ENCODE peak calls at places on chromosome 7, in ten cellular contexts. Q is tibial nerve, Y is IMR-90, Z is lower leg skin, M is transverse colon, A is suprapubic skin, F is uterus, R is adrenal gland, V is NB4, B is sigmoid colon. S is an unnamed sample.

GRCh38 chr7:69402696-69403095 is 195.6 kb upstream of the AUTS2 start:
- DNase-seq in Q (no peak), Y (no peak), Z (no peak), M (no peak), A (no peak), F (no peak), R (no peak), V (peak; percentile 24), B (no peak), S (no peak)

GRCh38 chr7:111409714-111410422 is 152.4 kb downstream of the IMMP2L start:
- DNase-seq in Q (no peak), Y (peak; percentile 71), Z (no peak), M (no peak), A (no peak), F (no peak), R (no peak), V (no peak), B (no peak), S (no peak)

GRCh38 chr7:57398548-57398947 is 51.4 kb upstream of the ZNF716 start:
- DNase-seq in Q (no peak), Y (no peak), Z (no peak), M (no peak), A (no peak), F (no peak), R (no peak), V (peak; percentile 0), B (no peak), S (no peak)

GRCh38 chr7:15839415-15840100 is 153.1 kb upstream of the MEOX2 start:
- DNase-seq in Q (peak; percentile 32), Y (no peak), Z (peak; percentile 25), M (no peak), A (peak; percentile 83), F (peak; percentile 58), R (peak; percentile 28), V (peak; percentile 78), B (peak; percentile 78), S (peak; percentile 58)

GRCh38 chr7:100118388-100119074 is 627 bp downstream of the TAF6 start:
- DNase-seq in Q (no peak), Y (no peak), Z (no peak), M (no peak), A (no peak), F (no peak), R (no peak), V (no peak), B (no peak), S (no peak)

GRCh38 chr7:79452495-79453265 is 787 bp downstream of the MAGI2 start:
- DNase-seq in Q (no peak), Y (peak; percentile 26), Z (peak; percentile 15), M (no peak), A (no peak), F (peak; percentile 32), R (peak; percentile 69), V (no peak), B (peak; percentile 71), S (no peak)

GRCh38 chr7:155916926-155917655 is 104.8 kb upstream of the SHH start:
- DNase-seq in Q (no peak), Y (peak; percentile 81), Z (no peak), M (no peak), A (no peak), F (no peak), R (no peak), V (no peak), B (no peak), S (no peak)

GRCh38 chr7:91267558-91267955 is 3.3 kb downstream of the FZD1 start:
- DNase-seq in Q (no peak), Y (peak; percentile 75), Z (no peak), M (no peak), A (no peak), F (no peak), R (no peak), V (no peak), B (no peak), S (no peak)

GRCh38 chr7:24502135-24502488 is 71.1 kb upstream of the PALS2 start:
- DNase-seq in Q (no peak), Y (no peak), Z (no peak), M (no peak), A (no peak), F (no peak), R (no peak), V (no peak), B (no peak), S (no peak)

GRCh38 chr7:70406419-70407189 is 725.3 kb upstream of the GALNT17 start:
- DNase-seq in Q (no peak), Y (no peak), Z (no peak), M (no peak), A (no peak), F (no peak), R (no peak), V (no peak), B (no peak), S (no peak)

GRCh38 chr7:116249969-116250553 is 39.7 kb downstream of the TES start:
- DNase-seq in Q (no peak), Y (peak; percentile 58), Z (no peak), M (no peak), A (no peak), F (no peak), R (no peak), V (peak; percentile 41), B (no peak), S (no peak)

GRCh38 chr7:85602196-85602595 is 415.3 kb upstream of the SEMA3D start:
- DNase-seq in Q (no peak), Y (peak; percentile 36), Z (no peak), M (no peak), A (no peak), F (no peak), R (no peak), V (no peak), B (no peak), S (no peak)

GRCh38 chr7:149558149-149558861 is 60.7 kb upstream of the ZNF746 start:
- DNase-seq in Q (no peak), Y (peak; percentile 76), Z (no peak), M (no peak), A (no peak), F (no peak), R (peak; percentile 29), V (no peak), B (no peak), S (no peak)

GRCh38 chr7:92766461-92767003 is 69.8 kb downstream of the CDK6 start:
- DNase-seq in Q (no peak), Y (peak; percentile 57), Z (no peak), M (no peak), A (no peak), F (no peak), R (peak; percentile 11), V (no peak), B (no peak), S (no peak)

GRCh38 chr7:1914321-1914720 is 244.2 kb downstream of the ELFN1 start:
- DNase-seq in Q (no peak), Y (no peak), Z (no peak), M (no peak), A (no peak), F (peak; percentile 80), R (peak; percentile 25), V (no peak), B (peak; percentile 85), S (peak; percentile 59)

GRCh38 chr7:55019329-55019690 is 493 bp downstream of the EGFR start:
- DNase-seq in Q (peak; percentile 46), Y (no peak), Z (no peak), M (peak; percentile 74), A (peak; percentile 88), F (peak; percentile 75), R (peak; percentile 69), V (no peak), B (peak; percentile 92), S (peak; percentile 71)

GRCh38 chr7:90629306-90629918 is 33.3 kb downstream of the CDK14 start:
- DNase-seq in Q (no peak), Y (peak; percentile 63), Z (no peak), M (no peak), A (no peak), F (no peak), R (peak; percentile 16), V (peak; percentile 79), B (no peak), S (no peak)

DNA sequence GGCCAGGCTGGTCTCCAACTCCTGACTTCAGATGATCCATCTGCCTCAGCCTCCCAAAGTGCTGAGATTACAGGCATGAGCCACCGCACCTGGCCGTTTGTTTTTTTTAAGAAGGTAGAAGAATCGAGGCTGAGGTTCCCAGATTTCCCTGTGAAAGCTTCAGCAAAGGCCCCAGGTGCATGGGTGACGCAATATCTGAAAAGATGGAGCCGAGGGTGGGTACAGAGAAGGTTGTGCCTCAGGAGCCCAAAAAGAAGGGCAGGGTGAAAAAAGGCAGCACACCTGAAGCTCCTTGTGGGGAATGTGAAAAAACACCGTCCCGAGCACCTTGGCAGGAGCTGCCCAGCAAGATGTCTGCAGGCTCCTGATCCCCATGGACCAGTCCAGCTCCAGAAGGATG is 35.8 kb upstream of the NRF1 start:
- DNase-seq in Q (no peak), Y (no peak), Z (no peak), M (no peak), A (no peak), F (no peak), R (no peak), V (no peak), B (no peak), S (no peak)
- TF ChIP-seq POLR2A in Q (no peak), Y (no peak), Z (no peak), M (no peak), A (no peak), F (no peak), R (no peak), V (no peak), B (no peak), S (no peak)

GRCh38 chr7:93890464-93891068 is at the start of gene TFPI2:
- DNase-seq in Q (no peak), Y (peak; percentile 83), Z (no peak), M (peak; percentile 14), A (no peak), F (peak; percentile 64), R (peak; percentile 56), V (no peak), B (peak; percentile 69), S (no peak)
- TF ChIP-seq POLR2A in Q (no peak), Y (peak; percentile 92), Z (no peak), M (no peak), A (no peak), F (no peak), R (no peak), V (no peak), B (no peak), S (no peak)

GRCh38 chr7:6271091-6271658 is 1.2 kb downstream of the CYTH3 start:
- DNase-seq in Q (peak; percentile 43), Y (peak; percentile 39), Z (peak; percentile 54), M (peak; percentile 62), A (no peak), F (peak; percentile 38), R (peak; percentile 49), V (peak; percentile 49), B (peak; percentile 83), S (peak; percentile 68)
- TF ChIP-seq POLR2A in Q (peak; percentile 10), Y (no peak), Z (no peak), M (no peak), A (no peak), F (no peak), R (no peak), V (no peak), B (no peak), S (no peak)

DNA sequence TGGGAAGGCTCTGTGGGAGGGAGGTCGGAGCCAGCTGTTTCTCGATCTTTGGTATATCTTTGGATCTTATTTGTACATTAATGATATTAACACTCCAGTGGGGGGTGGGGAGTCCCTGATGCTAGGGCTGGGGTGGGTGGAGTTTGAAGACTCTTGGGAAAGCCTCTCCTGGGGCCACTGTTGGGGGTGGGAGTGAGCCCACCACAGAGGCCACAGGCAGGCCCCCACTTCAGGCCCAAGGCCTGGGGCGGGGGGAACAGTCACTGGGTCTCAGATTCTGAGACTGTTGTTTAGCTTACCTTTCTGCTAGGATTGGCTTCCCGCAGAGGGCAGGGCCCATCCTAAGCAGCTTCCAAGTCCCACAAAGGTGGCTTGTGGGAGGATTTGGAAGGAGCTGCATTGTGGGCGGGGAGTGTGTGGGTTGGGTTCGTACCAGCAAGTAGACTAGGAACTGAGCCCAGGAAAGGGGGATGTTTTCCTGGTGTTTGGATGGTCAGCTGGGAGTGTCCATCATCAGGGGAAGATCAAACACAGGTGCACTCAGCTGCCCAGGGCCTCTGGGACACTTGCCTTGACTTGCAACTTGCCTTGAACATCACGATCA is 11.9 kb downstream of the YKT6 start:
- DNase-seq in Q (no peak), Y (no peak), Z (no peak), M (no peak), A (peak; percentile 38), F (no peak), R (no peak), V (no peak), B (peak; percentile 35), S (peak; percentile 24)
- TF ChIP-seq POLR2A in Q (no peak), Y (no peak), Z (no peak), M (no peak), A (no peak), F (no peak), R (no peak), V (no peak), B (no peak), S (no peak)